ENCODE peak calls at places on chromosome 11, in nine cellular contexts. X, O, U, S, L, A, F, H and V are unnamed samples.

GRCh38 chr11:100630898-100631297 is 56.2 kb upstream of the ARHGAP42 start:
- DNase-seq in X (no peak), O (no peak), U (no peak), S (no peak), L (no peak), A (no peak), F (no peak), H (no peak), V (no peak)

GRCh38 chr11:120780239-120780638 is 243.7 kb upstream of the TBCEL start:
- DNase-seq in X (no peak), O (no peak), U (no peak), S (no peak), L (peak; percentile 27), A (no peak), F (no peak), H (no peak), V (no peak)

GRCh38 chr11:57792870-57793269 is 31.3 kb downstream of the CTNND1 start:
- DNase-seq in X (no peak), O (no peak), U (peak; percentile 69), S (no peak), L (no peak), A (no peak), F (no peak), H (no peak), V (no peak)

GRCh38 chr11:60485987-60486386 is 6.6 kb upstream of the MS4A12 start:
- DNase-seq in X (peak; percentile 11), O (peak; percentile 67), U (peak; percentile 14), S (no peak), L (no peak), A (peak; percentile 81), F (peak; percentile 3), H (no peak), V (no peak)

GRCh38 chr11:66543263-66544107 is 2.4 kb downstream of the ZDHHC24 start:
- DNase-seq in X (peak; percentile 28), O (no peak), U (no peak), S (no peak), L (peak; percentile 65), A (peak; percentile 86), F (no peak), H (peak; percentile 71), V (no peak)

GRCh38 chr11:35629511-35629910 is 11.3 kb downstream of the FJX1 start:
- DNase-seq in X (no peak), O (no peak), U (no peak), S (no peak), L (no peak), A (no peak), F (no peak), H (no peak), V (no peak)

GRCh38 chr11:34432822-34433221 is 5.9 kb upstream of the CAT start:
- DNase-seq in X (no peak), O (no peak), U (no peak), S (no peak), L (no peak), A (no peak), F (no peak), H (no peak), V (no peak)

GRCh38 chr11:46235777-46236688 is 41.4 kb upstream of the CREB3L1 start:
- DNase-seq in X (no peak), O (no peak), U (no peak), S (no peak), L (peak; percentile 79), A (no peak), F (no peak), H (no peak), V (no peak)

GRCh38 chr11:12728417-12728816 is 54.2 kb downstream of the TEAD1 start:
- DNase-seq in X (no peak), O (no peak), U (no peak), S (no peak), L (no peak), A (no peak), F (no peak), H (no peak), V (no peak)

GRCh38 chr11:107929611-107930200 is 1.5 kb downstream of the RAB39A start:
- DNase-seq in X (no peak), O (no peak), U (no peak), S (no peak), L (no peak), A (no peak), F (no peak), H (no peak), V (no peak)